ENCODE peak calls at places on chromosomes 2 and 18, in four cellular contexts. R is HCT116, H is K562, J is HepG2. F is an unnamed sample.

GRCh38 chr2:2291500-2292260 is 39.4 kb downstream of the MYT1L start:
- DNase-seq in R (no peak), H (peak; percentile 8), J (no peak), F (peak; percentile 33)

GRCh38 chr18:35343936-35344735 is at the start of gene ZNF24:
- DNase-seq in R (peak; percentile 74), H (peak; percentile 98), J (peak; percentile 91), F (peak; percentile 64)

GRCh38 chr2:20052872-20053281 is 1.4 kb upstream of the LAPTM4A start:
- DNase-seq in R (peak; percentile 57), H (peak; percentile 82), J (no peak), F (no peak)

GRCh38 chr2:179842498-179843153 is 18.8 kb downstream of the ZNF385B start:
- DNase-seq in R (no peak), H (peak; percentile 51), J (peak; percentile 48), F (no peak)

GRCh38 chr2:74843371-74844298 is 9.7 kb downstream of the HK2 start:
- DNase-seq in R (no peak), H (no peak), J (peak; percentile 76), F (no peak)

GRCh38 chr2:152825834-152826233 is 107.4 kb downstream of the ARL6IP6 start:
- DNase-seq in R (no peak), H (no peak), J (no peak), F (no peak)

GRCh38 chr18:77130229-77131099 is 2.1 kb downstream of the MBP start:
- DNase-seq in R (no peak), H (no peak), J (no peak), F (no peak)

GRCh38 chr2:172098650-172099471 is 3.8 kb downstream of the DLX2 start:
- DNase-seq in R (no peak), H (peak; percentile 95), J (peak; percentile 84), F (no peak)

GRCh38 chr2:6535572-6535971 is 330.1 kb downstream of the CMPK2 start:
- DNase-seq in R (no peak), H (no peak), J (peak; percentile 5), F (no peak)

GRCh38 chr2:23794234-23794633 is 132.7 kb downstream of the ATAD2B start:
- DNase-seq in R (no peak), H (no peak), J (no peak), F (no peak)

GRCh38 chr2:177731384-177731783 is 338.8 kb downstream of the AGPS start:
- DNase-seq in R (no peak), H (no peak), J (no peak), F (no peak)

GRCh38 chr18:60978338-60978737 is 354.9 kb upstream of the CDH20 start:
- DNase-seq in R (no peak), H (no peak), J (no peak), F (no peak)

GRCh38 chr2:42781204-42781603 is 11.2 kb downstream of the HAAO start:
- DNase-seq in R (no peak), H (no peak), J (no peak), F (no peak)

GRCh38 chr2:2613279-2614199 is 282.5 kb upstream of the MYT1L start:
- DNase-seq in R (peak; percentile 77), H (peak; percentile 92), J (peak; percentile 69), F (peak; percentile 44)

GRCh38 chr18:21155443-21155842 is 43.8 kb upstream of the ROCK1 start:
- DNase-seq in R (no peak), H (no peak), J (no peak), F (no peak)

GRCh38 chr2:113705982-113706523 is 50.4 kb downstream of the SLC35F5 start:
- DNase-seq in R (no peak), H (no peak), J (no peak), F (no peak)

GRCh38 chr2:15619938-15620337 is 28.3 kb downstream of the DDX1 start:
- DNase-seq in R (no peak), H (no peak), J (no peak), F (no peak)

GRCh38 chr2:15619510-15619909 is 27.8 kb downstream of the DDX1 start:
- DNase-seq in R (no peak), H (no peak), J (no peak), F (no peak)

GRCh38 chr2:15620857-15621471 is 29.3 kb downstream of the DDX1 start:
- DNase-seq in R (no peak), H (no peak), J (no peak), F (no peak)

GRCh38 chr2:15619076-15619475 is 27.4 kb downstream of the DDX1 start:
- DNase-seq in R (no peak), H (no peak), J (no peak), F (no peak)

GRCh38 chr2:15620340-15620739 is 28.7 kb downstream of the DDX1 start:
- DNase-seq in R (no peak), H (no peak), J (no peak), F (no peak)
- TF ChIP-seq JUND in R (no peak), H (no peak), J (no peak), F (no peak)

DNA sequence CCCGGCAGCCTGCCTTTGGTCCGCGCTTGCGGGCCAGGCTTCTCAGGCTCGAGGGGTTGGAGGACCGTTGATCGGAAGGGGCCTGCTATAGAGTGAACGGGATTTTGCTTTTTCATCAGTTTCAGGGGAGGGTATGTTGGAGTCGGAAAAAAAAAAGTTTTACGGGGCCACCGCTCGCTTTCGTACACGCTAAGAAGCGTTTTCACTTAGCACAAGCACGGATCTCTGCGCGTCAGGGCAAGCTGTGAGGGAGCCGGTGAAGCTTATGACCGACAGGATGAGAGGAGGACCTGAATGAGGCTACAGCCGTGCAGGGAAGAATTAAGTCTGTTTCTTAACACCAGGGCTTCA is 443 bp downstream of the CPSF3 start:
- DNase-seq in R (no peak), H (no peak), J (peak; percentile 24), F (no peak)
- TF ChIP-seq JUND in R (no peak), H (no peak), J (no peak), F (no peak)

GRCh38 chr2:187991389-187991788 is 300.3 kb upstream of the GULP1 start:
- DNase-seq in R (no peak), H (no peak), J (no peak), F (no peak)

GRCh38 chr2:187996630-187997029 is 295.0 kb upstream of the GULP1 start:
- DNase-seq in R (no peak), H (no peak), J (no peak), F (no peak)

GRCh38 chr2:187993516-187993915 is 298.2 kb upstream of the GULP1 start:
- DNase-seq in R (no peak), H (no peak), J (no peak), F (no peak)

GRCh38 chr2:187995556-187995955 is 296.1 kb upstream of the GULP1 start:
- DNase-seq in R (no peak), H (no peak), J (no peak), F (no peak)

GRCh38 chr2:187994464-187995331 is 297.0 kb upstream of the GULP1 start:
- DNase-seq in R (no peak), H (no peak), J (no peak), F (no peak)
- TF ChIP-seq JUND in R (no peak), H (no peak), J (no peak), F (no peak)

GRCh38 chr2:55154525-55155030 is 77.5 kb downstream of the CLHC1 start:
- DNase-seq in R (no peak), H (no peak), J (no peak), F (no peak)

GRCh38 chr2:55155764-55156221 is 76.3 kb downstream of the CLHC1 start:
- DNase-seq in R (no peak), H (no peak), J (no peak), F (no peak)

GRCh38 chr2:55157474-55157884 is 74.6 kb downstream of the CLHC1 start:
- DNase-seq in R (no peak), H (peak; percentile 29), J (no peak), F (no peak)

GRCh38 chr2:55155206-55155605 is 76.9 kb downstream of the CLHC1 start:
- DNase-seq in R (no peak), H (no peak), J (no peak), F (no peak)

DNA sequence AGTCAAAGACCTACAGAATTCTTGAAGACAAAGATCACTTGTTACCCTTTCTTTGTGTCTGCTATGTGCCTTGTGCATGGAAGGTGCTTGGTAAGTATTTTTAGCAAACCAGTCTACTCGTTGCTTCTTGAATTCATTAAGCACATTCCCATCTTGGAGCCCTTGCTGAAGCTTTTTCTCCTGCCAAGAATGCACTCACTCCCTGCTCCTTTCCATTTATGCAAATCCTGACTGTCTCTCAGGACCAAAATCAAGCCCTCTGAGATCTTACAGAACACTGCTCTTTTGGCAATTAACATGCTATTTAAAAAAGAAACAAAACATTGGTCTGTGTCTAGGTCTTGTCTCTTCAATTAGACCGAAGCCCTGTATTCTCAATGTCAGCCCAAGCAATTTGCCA is 75.8 kb downstream of the CLHC1 start:
- DNase-seq in R (no peak), H (no peak), J (no peak), F (no peak)
- TF ChIP-seq JUND in R (no peak), H (no peak), J (no peak), F (no peak)

GRCh38 chr2:100852999-100853908 is 33.3 kb downstream of the NPAS2 start:
- DNase-seq in R (no peak), H (no peak), J (peak; percentile 52), F (no peak)
- TF ChIP-seq JUND in R (no peak), H (no peak), J (no peak), F (no peak)

GRCh38 chr2:240369725-240370585 is 65.5 kb upstream of the GPC1 start:
- DNase-seq in R (peak; percentile 64), H (no peak), J (peak; percentile 35), F (no peak)
- TF ChIP-seq JUND in R (no peak), H (no peak), J (no peak), F (no peak)

DNA sequence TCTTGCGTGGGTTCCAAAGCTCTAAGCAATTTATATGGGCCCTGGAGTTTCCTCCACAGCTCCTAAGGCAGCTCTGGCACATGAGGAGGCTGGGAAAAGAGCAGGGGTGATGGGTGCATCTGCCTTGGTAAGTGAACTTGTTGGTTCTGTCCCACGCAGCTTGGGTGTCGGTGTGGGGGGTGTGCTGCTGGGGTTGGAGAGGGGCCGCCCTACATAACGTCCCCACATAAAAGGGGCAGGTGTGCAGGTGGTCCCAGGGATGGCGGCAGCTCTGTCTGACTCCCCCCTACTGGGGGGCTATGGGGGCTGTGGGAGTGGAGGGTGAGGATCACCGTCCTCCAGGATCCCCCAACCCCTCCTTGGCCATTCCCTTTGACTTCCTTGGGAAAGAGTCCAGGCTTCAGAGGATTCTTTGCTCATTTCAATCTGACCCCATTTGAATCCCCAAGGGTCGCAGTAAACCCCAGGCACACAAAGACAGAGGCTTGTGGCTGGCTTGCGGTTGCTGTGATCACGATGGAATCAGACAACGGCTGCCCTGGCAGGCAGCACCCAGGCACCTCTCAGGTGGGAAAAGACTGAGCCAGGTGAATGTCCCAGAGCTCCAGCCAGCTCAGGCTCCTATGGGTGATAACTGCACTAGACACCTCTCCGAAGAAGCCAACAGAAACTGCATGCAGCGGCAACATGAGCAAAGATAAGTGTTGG is 34.5 kb upstream of the CD8A start:
- DNase-seq in R (no peak), H (no peak), J (no peak), F (no peak)
- TF ChIP-seq JUND in R (no peak), H (no peak), J (no peak), F (no peak)

GRCh38 chr18:47558110-47558750 is 306.8 kb upstream of the SKOR2 start:
- DNase-seq in R (no peak), H (no peak), J (no peak), F (no peak)
- TF ChIP-seq JUND in R (no peak), H (no peak), J (no peak), F (no peak)